ENCODE peak calls at places on chromosomes 12 and 14, in seven cellular contexts. Y, M, Q, E, V, X and U are unnamed samples.

GRCh38 chr12:123106640-123107359 is 44.1 kb downstream of the PITPNM2 start:
- DNase-seq in Q (peak; percentile 5), E (no peak), X (no peak), V (no peak), Y (peak; percentile 61), M (no peak), U (no peak)

GRCh38 chr12:108814462-108815211 is 42.7 kb downstream of the SSH1 start:
- DNase-seq in Y (no peak), X (peak; percentile 8), Q (no peak), V (no peak), M (peak; percentile 97), E (no peak), U (no peak)

GRCh38 chr12:5396541-5396940 is 35.4 kb upstream of the NTF3 start:
- DNase-seq in M (no peak), V (no peak), Q (no peak), E (no peak), Y (no peak), X (no peak), U (no peak)

GRCh38 chr14:74946659-74947281 is 8.6 kb downstream of the PGF start:
- DNase-seq in M (no peak), Y (no peak), Q (no peak), V (no peak), X (no peak), E (no peak), U (no peak)

GRCh38 chr14:44384093-44384492 is 123.0 kb downstream of the FSCB start:
- DNase-seq in X (no peak), V (no peak), Y (no peak), M (no peak), E (no peak), Q (no peak), U (no peak)

GRCh38 chr12:57888407-57889157 is 42.1 kb upstream of the CTDSP2 start:
- DNase-seq in Y (peak; percentile 43), E (peak; percentile 76), X (peak; percentile 88), Q (peak; percentile 56), V (peak; percentile 86), M (peak; percentile 91), U (peak; percentile 80)

GRCh38 chr14:96341323-96341722 is 21.8 kb downstream of the ATG2B start:
- DNase-seq in Q (no peak), E (no peak), V (no peak), Y (no peak), M (no peak), X (no peak), U (no peak)

GRCh38 chr12:74292351-74293194 is 245.1 kb upstream of the ATXN7L3B start:
- DNase-seq in Q (no peak), Y (no peak), V (no peak), E (no peak), X (no peak), M (no peak), U (no peak)

GRCh38 chr12:64951944-64952343 is 127.5 kb downstream of the TBC1D30 start:
- DNase-seq in Q (no peak), M (no peak), X (no peak), E (no peak), Y (no peak), V (no peak), U (no peak)

GRCh38 chr12:106582661-106583577 is at the start of gene RFX4:
- DNase-seq in Q (no peak), M (no peak), V (no peak), E (no peak), X (no peak), Y (no peak), U (no peak)

GRCh38 chr12:45216297-45216982 is 545 bp downstream of the ANO6 start:
- DNase-seq in Y (peak; percentile 70), Q (peak; percentile 67), X (peak; percentile 73), V (peak; percentile 56), M (no peak), E (peak; percentile 49), U (peak; percentile 32)

GRCh38 chr14:104390221-104390931 is 189.2 kb upstream of the C14orf180 start:
- DNase-seq in E (no peak), X (no peak), M (no peak), Y (no peak), Q (no peak), V (no peak), U (no peak)

GRCh38 chr12:25769076-25769945 is 189.2 kb upstream of the RASSF8 start:
- DNase-seq in Y (no peak), V (peak; percentile 94), E (peak; percentile 93), X (peak; percentile 93), M (peak; percentile 73), Q (peak; percentile 79), U (peak; percentile 93)

GRCh38 chr12:14774944-14775651 is 28.2 kb downstream of the WBP11 start:
- DNase-seq in Y (peak; percentile 49), V (peak; percentile 44), X (peak; percentile 82), E (peak; percentile 65), Q (peak; percentile 73), M (no peak), U (peak; percentile 41)

GRCh38 chr12:89943461-89943860 is 234.8 kb upstream of the ATP2B1 start:
- DNase-seq in Y (no peak), Q (no peak), M (no peak), E (no peak), V (no peak), X (no peak), U (no peak)
- H2AFZ ChIP-seq in Y (peak overlapping the region; percentile 14), Q (no peak overlapping the region), M (no peak overlapping the region), E (no peak overlapping the region), V (no peak overlapping the region), X (peak overlapping the region; percentile 26), U (no peak overlapping the region)

GRCh38 chr12:49188916-49189367 is at the start of gene TUBA1A:
- DNase-seq in Y (peak; percentile 99), V (peak; percentile 100), E (peak; percentile 100), Q (peak; percentile 99), M (peak; percentile 75), X (peak; percentile 98), U (peak; percentile 99)
- H2AFZ ChIP-seq in Y (peak within 1 kb of the TSS; percentile 95), V (no peak within 1 kb of the TSS), E (peak within 1 kb of the TSS; percentile 86), Q (peak within 1 kb of the TSS; percentile 43), M (peak within 1 kb of the TSS; percentile 79), X (peak within 1 kb of the TSS; percentile 76), U (no peak within 1 kb of the TSS)

DNA sequence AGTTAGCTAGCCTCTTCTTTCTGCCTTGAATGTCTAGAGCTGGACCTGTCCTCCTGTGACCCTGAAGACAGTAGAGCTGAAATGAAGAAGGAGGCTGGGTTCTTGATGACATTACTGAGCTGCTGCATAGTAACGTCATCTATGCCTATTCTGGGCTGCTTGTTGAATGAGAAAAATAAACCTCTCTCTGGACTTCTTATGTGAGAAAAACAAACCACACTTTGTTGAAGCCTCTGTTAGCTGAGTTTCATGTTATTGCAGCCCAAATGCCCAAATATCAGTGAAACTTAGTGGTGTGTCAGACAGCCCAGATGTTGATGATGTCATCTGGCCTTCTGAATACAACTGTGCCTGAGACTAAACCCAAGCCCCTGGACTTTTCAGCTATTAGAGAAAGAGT is 67.0 kb upstream of the MAX start:
- DNase-seq in X (peak; percentile 86), M (no peak), V (peak; percentile 71), Y (peak; percentile 46), E (peak; percentile 89), Q (no peak), U (peak; percentile 60)
- H2AFZ ChIP-seq in X (peak overlapping the region; percentile 46), M (no peak overlapping the region), V (no peak overlapping the region), Y (peak overlapping the region; percentile 92), E (no peak overlapping the region), Q (no peak overlapping the region), U (no peak overlapping the region)

GRCh38 chr12:59322473-59322872 is 273.4 kb upstream of the SLC16A7 start:
- DNase-seq in X (no peak), Q (no peak), M (no peak), Y (no peak), V (no peak), E (no peak), U (no peak)
- H2AFZ ChIP-seq in X (no peak overlapping the region), Q (no peak overlapping the region), M (no peak overlapping the region), Y (no peak overlapping the region), V (no peak overlapping the region), E (no peak overlapping the region), U (no peak overlapping the region)

DNA sequence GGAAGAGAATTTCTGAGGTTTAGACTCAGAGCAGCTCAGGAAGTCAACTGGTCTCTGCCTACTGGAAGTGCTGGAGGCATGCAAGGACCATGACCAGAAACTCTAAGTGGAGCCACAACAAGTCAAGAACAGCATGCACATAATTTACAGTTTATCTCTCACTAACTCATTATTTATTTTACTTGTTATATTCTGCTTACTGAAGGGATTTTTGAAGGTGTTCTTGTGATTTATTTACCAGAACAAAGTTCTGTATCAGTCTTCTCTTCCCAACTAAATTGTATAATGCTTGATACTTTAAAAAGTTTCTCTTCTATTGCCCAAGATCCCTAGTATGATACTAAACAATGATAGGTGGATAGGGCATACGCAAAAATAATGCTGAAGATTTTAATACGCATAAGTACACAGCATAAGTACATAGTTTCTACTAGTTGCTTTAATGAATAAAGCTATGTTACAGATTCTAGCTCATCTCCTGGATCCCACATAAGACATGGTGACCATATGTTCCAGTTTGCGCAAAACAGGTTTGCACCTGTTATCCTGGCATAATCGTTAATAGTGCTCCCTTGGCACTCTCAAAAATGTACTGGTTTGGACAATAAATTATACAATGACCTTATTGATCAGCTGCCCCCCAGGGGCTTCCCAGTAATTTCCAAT is 11.6 kb upstream of the SPTB start:
- DNase-seq in Y (no peak), V (no peak), X (no peak), M (no peak), E (no peak), Q (no peak), U (no peak)
- H2AFZ ChIP-seq in Y (no peak overlapping the region), V (no peak overlapping the region), X (no peak overlapping the region), M (no peak overlapping the region), E (no peak overlapping the region), Q (no peak overlapping the region), U (no peak overlapping the region)

DNA sequence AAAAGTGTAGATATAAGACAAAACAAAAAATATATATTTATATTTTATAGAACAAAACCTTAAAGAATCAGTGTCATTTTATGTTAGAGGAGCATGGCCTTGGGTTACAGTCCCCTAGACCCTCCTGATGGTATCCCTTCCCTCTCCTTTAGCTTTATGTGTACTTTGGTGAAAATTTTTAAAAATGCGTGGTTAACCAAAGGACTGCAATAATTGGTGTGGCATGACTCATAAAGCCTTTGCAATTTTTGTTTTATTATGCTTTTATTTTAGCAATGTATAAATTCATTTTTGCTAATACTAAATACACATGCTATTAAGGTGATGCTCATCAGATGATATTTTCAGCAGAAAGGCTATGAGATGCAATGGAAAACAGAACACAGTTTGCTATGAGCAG is 264.4 kb downstream of the SYT1 start:
- DNase-seq in Y (no peak), Q (no peak), X (peak; percentile 35), V (peak; percentile 57), M (no peak), E (peak; percentile 28), U (peak; percentile 52)
- H2AFZ ChIP-seq in Y (no peak overlapping the region), Q (no peak overlapping the region), X (no peak overlapping the region), V (no peak overlapping the region), M (no peak overlapping the region), E (no peak overlapping the region), U (no peak overlapping the region)

GRCh38 chr12:10283028-10283427 is 24.6 kb upstream of the KLRD1 start:
- DNase-seq in V (peak; percentile 5), E (no peak), Y (no peak), X (peak; percentile 8), M (no peak), Q (no peak), U (no peak)

GRCh38 chr12:10288989-10289388 is 18.7 kb upstream of the KLRD1 start:
- DNase-seq in E (no peak), Y (peak; percentile 14), Q (no peak), V (no peak), M (no peak), X (no peak), U (no peak)

GRCh38 chr12:10291030-10291429 is 16.6 kb upstream of the KLRD1 start:
- DNase-seq in E (no peak), X (no peak), M (no peak), V (no peak), Q (no peak), Y (no peak), U (no peak)

GRCh38 chr12:10279937-10280336 is 27.7 kb upstream of the KLRD1 start:
- DNase-seq in X (no peak), M (no peak), E (no peak), V (no peak), Y (no peak), Q (no peak), U (no peak)

GRCh38 chr12:10285919-10286318 is 21.8 kb upstream of the KLRD1 start:
- DNase-seq in V (no peak), Q (no peak), Y (peak; percentile 78), M (no peak), X (no peak), E (no peak), U (no peak)
- H2AFZ ChIP-seq in V (no peak overlapping the region), Q (no peak overlapping the region), Y (peak overlapping the region; percentile 87), M (no peak overlapping the region), X (no peak overlapping the region), E (no peak overlapping the region), U (no peak overlapping the region)